ENCODE peak calls at places on chromosomes 6 and 20, in seven cellular contexts. F is K562, I is SK-N-SH, Q is HCT116, B is H1, T is HepG2, J is GM12878. H is an unnamed sample.

GRCh38 chr6:100549406-100550167 is 84.9 kb upstream of the SIM1 start:
- DNase-seq in B (no peak), Q (no peak), I (no peak), J (no peak), T (no peak), F (no peak), H (no peak)

GRCh38 chr6:24686408-24686807 is 19.5 kb downstream of the ACOT13 start:
- DNase-seq in J (no peak), B (no peak), I (no peak), T (no peak), Q (no peak), F (no peak), H (no peak)

GRCh38 chr20:64106981-64107735 is at the start of gene NPBWR2:
- DNase-seq in J (no peak), Q (no peak), T (no peak), I (no peak), B (peak; percentile 44), F (no peak), H (no peak)

GRCh38 chr6:45447721-45448120 is 70.0 kb upstream of the SUPT3H start:
- DNase-seq in F (no peak), J (no peak), I (no peak), Q (no peak), T (no peak), B (no peak), H (no peak)

GRCh38 chr6:13729891-13730290 is 18.3 kb upstream of the RANBP9 start:
- DNase-seq in B (no peak), J (no peak), F (no peak), I (no peak), Q (no peak), T (no peak), H (no peak)

GRCh38 chr20:40663991-40664880 is 24.8 kb downstream of the MAFB start:
- DNase-seq in T (no peak), B (no peak), Q (no peak), F (no peak), I (no peak), J (no peak), H (peak; percentile 39)

GRCh38 chr6:41059569-41059968 is 6.6 kb downstream of the APOBEC2 start:
- DNase-seq in B (no peak), T (no peak), F (no peak), Q (no peak), J (no peak), I (no peak), H (no peak)

GRCh38 chr20:44092551-44093248 is 94.3 kb downstream of the JPH2 start:
- DNase-seq in B (no peak), F (peak; percentile 57), I (peak; percentile 51), T (peak; percentile 27), Q (no peak), J (no peak), H (no peak)

GRCh38 chr6:33745558-33745957 is 1.1 kb downstream of the IP6K3 start:
- DNase-seq in F (no peak), Q (no peak), I (no peak), B (no peak), T (peak; percentile 45), J (no peak), H (no peak)

GRCh38 chr20:54168961-54169862 is 4.6 kb downstream of the CYP24A1 start:
- DNase-seq in J (no peak), T (peak; percentile 77), Q (peak; percentile 66), F (no peak), B (no peak), I (no peak), H (no peak)

GRCh38 chr20:1827974-1828785 is 67.0 kb upstream of the SIRPA start:
- DNase-seq in Q (peak; percentile 24), B (no peak), I (no peak), F (no peak), J (no peak), T (peak; percentile 99), H (no peak)

GRCh38 chr6:147728903-147729302 is 220.4 kb downstream of the SAMD5 start:
- DNase-seq in I (no peak), F (no peak), Q (no peak), B (no peak), T (no peak), J (no peak), H (no peak)

GRCh38 chr6:10177703-10178102 is 237.2 kb downstream of the TFAP2A start:
- DNase-seq in B (no peak), T (no peak), Q (no peak), J (no peak), I (no peak), F (no peak), H (no peak)

GRCh38 chr20:37575884-37576283 is 48.2 kb upstream of the BLCAP start:
- DNase-seq in I (no peak), B (no peak), Q (no peak), J (peak; percentile 36), T (no peak), F (no peak), H (no peak)

GRCh38 chr20:17709361-17710293 is 9.9 kb downstream of the BANF2 start:
- DNase-seq in T (peak; percentile 28), F (no peak), J (no peak), B (no peak), Q (no peak), I (no peak), H (no peak)

GRCh38 chr6:16440656-16441212 is 202.3 kb downstream of the GMPR start:
- DNase-seq in B (no peak), J (no peak), F (no peak), I (no peak), Q (no peak), T (no peak), H (no peak)

GRCh38 chr6:165988757-165989456 is 178.7 kb downstream of the TBXT start:
- DNase-seq in J (no peak), Q (no peak), T (no peak), I (peak; percentile 63), F (no peak), B (no peak), H (no peak)
- TF ChIP-seq JUND in J (no peak), Q (no peak), T (no peak), I (no peak), F (no peak), B (no peak), H (no peak)

GRCh38 chr6:108736832-108737231 is 111.4 kb upstream of the ARMC2 start:
- DNase-seq in I (no peak), F (peak; percentile 66), T (peak; percentile 27), Q (peak; percentile 78), B (no peak), J (no peak), H (no peak)

GRCh38 chr6:108734336-108734922 is 113.8 kb upstream of the ARMC2 start:
- DNase-seq in T (no peak), B (no peak), I (no peak), Q (no peak), J (no peak), F (no peak), H (no peak)

GRCh38 chr6:108735310-108735990 is 112.8 kb upstream of the ARMC2 start:
- DNase-seq in F (no peak), B (no peak), T (no peak), J (no peak), Q (peak; percentile 56), I (no peak), H (no peak)

GRCh38 chr6:108737594-108738546 is 110.4 kb upstream of the ARMC2 start:
- DNase-seq in J (no peak), B (no peak), Q (peak; percentile 86), F (peak; percentile 93), T (no peak), I (no peak), H (no peak)

DNA sequence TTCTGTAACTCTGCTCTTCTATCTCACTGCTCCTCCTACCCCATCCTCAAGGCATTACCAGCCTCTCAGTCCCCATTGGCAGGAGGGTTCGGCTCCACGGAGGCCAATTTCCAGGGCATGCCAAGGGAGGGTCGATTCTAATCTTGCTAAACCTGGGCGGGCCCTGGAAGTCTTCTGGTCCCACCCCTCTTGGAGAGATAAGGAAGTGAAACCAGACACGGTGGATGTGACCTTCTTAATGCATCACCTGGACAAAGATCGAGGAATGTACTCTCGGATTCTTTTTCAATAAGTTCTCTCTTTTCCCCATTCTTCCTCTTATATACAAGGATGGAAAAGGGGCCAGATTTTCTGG is 112.3 kb upstream of the ARMC2 start:
- DNase-seq in Q (peak; percentile 59), T (no peak), J (no peak), F (peak; percentile 44), I (no peak), B (no peak), H (no peak)
- TF ChIP-seq JUND in Q (no peak), T (no peak), J (no peak), F (no peak), I (no peak), B (no peak), H (no peak)

DNA sequence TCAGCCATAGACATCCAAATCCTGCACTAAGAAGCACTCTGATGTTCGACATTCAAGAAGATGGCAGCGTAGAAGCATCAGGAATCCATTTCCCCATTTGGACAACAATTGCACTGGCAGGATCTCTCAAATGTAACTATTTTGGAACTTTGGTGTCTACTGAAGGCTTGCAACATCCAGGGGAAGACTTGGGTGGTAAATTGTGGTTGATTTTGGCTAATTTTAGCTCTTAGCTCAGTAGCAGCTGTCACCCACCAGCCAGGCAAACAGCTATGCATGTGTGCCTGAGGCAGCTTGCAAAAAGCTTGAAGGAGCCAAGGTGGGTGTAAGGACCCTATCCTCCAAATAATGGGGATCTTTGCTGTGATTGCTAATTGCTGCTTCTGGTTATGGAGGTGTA is 35.1 kb upstream of the PPP1R3G start:
- DNase-seq in T (no peak), J (no peak), B (no peak), Q (no peak), F (no peak), I (no peak), H (no peak)
- TF ChIP-seq JUND in T (no peak), J (no peak), B (no peak), Q (no peak), F (no peak), I (no peak), H (no peak)

DNA sequence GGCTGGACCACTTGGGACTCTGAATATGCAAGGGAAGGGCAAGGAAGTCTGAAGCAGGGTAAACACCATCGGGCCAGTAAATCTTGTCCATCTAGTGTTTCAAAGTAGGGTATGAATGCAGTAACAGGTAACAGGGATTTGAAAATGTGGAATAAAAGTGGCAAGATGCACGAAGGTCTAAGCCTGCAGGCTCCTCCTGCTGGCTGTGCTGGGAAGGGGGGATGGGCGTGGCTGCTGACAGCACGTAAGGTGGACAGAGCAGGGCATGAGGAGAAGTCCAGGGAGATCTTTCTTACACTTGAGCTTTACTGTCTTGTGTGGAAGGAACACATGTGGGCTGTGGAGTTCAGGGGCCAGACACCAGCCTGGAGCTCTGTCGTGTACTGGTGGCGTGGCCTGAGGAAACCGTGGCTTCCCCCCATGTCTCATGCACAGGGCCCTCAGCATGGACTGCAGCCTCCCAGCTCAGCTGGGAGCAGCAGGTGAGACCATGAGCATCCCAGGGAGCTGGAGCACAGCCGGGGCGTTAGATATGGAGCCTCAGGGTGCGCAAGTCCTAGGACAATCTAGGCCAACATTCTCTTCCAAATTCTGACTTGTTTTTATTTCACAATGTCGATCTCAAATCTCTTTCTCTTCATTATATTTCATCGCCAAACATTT is 84.5 kb downstream of the SLC22A23 start:
- DNase-seq in T (no peak), J (no peak), Q (no peak), F (peak; percentile 74), I (no peak), B (no peak), H (no peak)
- TF ChIP-seq JUND in T (no peak), J (no peak), Q (no peak), F (no peak), I (no peak), B (no peak), H (no peak)

GRCh38 chr6:158923801-158924498 is 76.1 kb downstream of the RSPH3 start:
- DNase-seq in I (no peak), T (no peak), J (no peak), B (peak; percentile 41), F (peak; percentile 39), Q (no peak), H (no peak)
- TF ChIP-seq JUND in I (no peak), T (no peak), J (no peak), B (no peak), F (no peak), Q (no peak), H (no peak)

GRCh38 chr20:23078351-23078993 is 7.7 kb downstream of the CD93 start:
- DNase-seq in Q (no peak), T (no peak), B (no peak), I (no peak), F (no peak), J (no peak), H (no peak)
- TF ChIP-seq JUND in Q (no peak), T (no peak), B (no peak), I (no peak), F (no peak), J (no peak), H (no peak)